ENCODE peak calls at places on chromosomes 16 and 17, in seven cellular contexts. S is pancreas, R is H9, K is ovary, B is brain microvascular endothelial cell, H is GM12878, X is vagina. G is an unnamed sample.

GRCh38 chr16:11783319-11784047 is 13.6 kb downstream of the ZC3H7A start:
- DNase-seq in S (no peak), R (no peak), K (no peak), B (no peak), H (peak; percentile 89), X (no peak), G (no peak)

GRCh38 chr17:62692159-62692651 is 64.7 kb downstream of the MRC2 start:
- DNase-seq in S (no peak), R (peak; percentile 36), K (no peak), B (no peak), H (no peak), X (no peak), G (no peak)

GRCh38 chr17:48427598-48427997 is 2.4 kb downstream of the SKAP1 start:
- DNase-seq in S (no peak), R (no peak), K (no peak), B (no peak), H (no peak), X (no peak), G (no peak)

GRCh38 chr16:11302977-11303376 is 21.8 kb upstream of the PRM1 start:
- DNase-seq in S (no peak), R (no peak), K (no peak), B (no peak), H (no peak), X (no peak), G (no peak)

GRCh38 chr16:71479420-71479819 is 9.7 kb downstream of the ZNF19 start:
- DNase-seq in S (no peak), R (peak; percentile 53), K (no peak), B (no peak), H (no peak), X (no peak), G (peak; percentile 45)

GRCh38 chr16:17519041-17519440 is 48.3 kb upstream of the XYLT1 start:
- DNase-seq in S (no peak), R (no peak), K (no peak), B (no peak), H (no peak), X (no peak), G (no peak)

GRCh38 chr16:71927787-71928186 is 32.5 kb downstream of the IST1 start:
- DNase-seq in S (no peak), R (no peak), K (no peak), B (no peak), H (no peak), X (no peak), G (no peak)

GRCh38 chr17:2362416-2362815 is 25.1 kb downstream of the SGSM2 start:
- DNase-seq in S (no peak), R (no peak), K (no peak), B (no peak), H (no peak), X (no peak), G (no peak)

GRCh38 chr17:7862692-7863437 is 5.1 kb downstream of the CYB5D1 start:
- DNase-seq in S (peak; percentile 54), R (peak; percentile 72), K (peak; percentile 52), B (no peak), H (no peak), X (peak; percentile 14), G (peak; percentile 57)

GRCh38 chr17:54903375-54903774 is 2.7 kb downstream of the TOM1L1 start:
- DNase-seq in S (peak; percentile 87), R (no peak), K (peak; percentile 27), B (no peak), H (no peak), X (no peak), G (peak; percentile 15)

GRCh38 chr17:488993-489757 is 136.6 kb upstream of the RPH3AL start:
- DNase-seq in S (no peak), R (peak; percentile 68), K (peak; percentile 46), B (no peak), H (no peak), X (no peak), G (peak; percentile 15)

GRCh38 chr17:3972281-3972731 is 8.1 kb upstream of the ATP2A3 start:
- DNase-seq in S (no peak), R (no peak), K (no peak), B (no peak), H (no peak), X (no peak), G (no peak)

GRCh38 chr17:27407916-27408846 is 48.1 kb upstream of the KSR1 start:
- DNase-seq in S (no peak), R (no peak), K (no peak), B (peak; percentile 54), H (no peak), X (no peak), G (no peak)

GRCh38 chr17:56593741-56594527 is 435 bp downstream of the NOG start:
- DNase-seq in S (peak; percentile 57), R (peak; percentile 79), K (peak; percentile 61), B (peak; percentile 26), H (no peak), X (no peak), G (peak; percentile 64)

GRCh38 chr17:11330871-11331270 is 89.9 kb downstream of the SHISA6 start:
- DNase-seq in S (no peak), R (peak; percentile 87), K (peak; percentile 26), B (peak; percentile 25), H (no peak), X (no peak), G (no peak)

GRCh38 chr17:8091033-8091687 is 3.6 kb upstream of the ALOX12B start:
- DNase-seq in S (no peak), R (no peak), K (no peak), B (no peak), H (peak; percentile 61), X (no peak), G (no peak)

GRCh38 chr17:77002103-77003045 is 134.2 kb downstream of the MGAT5B start:
- DNase-seq in S (no peak), R (no peak), K (no peak), B (peak; percentile 75), H (no peak), X (no peak), G (peak; percentile 92)

GRCh38 chr16:3961449-3961849 is 80.9 kb upstream of the CREBBP start:
- DNase-seq in S (peak; percentile 44), R (no peak), K (no peak), B (peak; percentile 39), H (no peak), X (no peak), G (no peak)

GRCh38 chr17:8488931-8489330 is 53.2 kb downstream of the NDEL1 start:
- DNase-seq in S (no peak), R (no peak), K (no peak), B (peak; percentile 98), H (no peak), X (no peak), G (no peak)

GRCh38 chr17:27965224-27965623 is 72.1 kb upstream of the LYRM9 start:
- DNase-seq in S (no peak), R (no peak), K (no peak), B (no peak), H (no peak), X (no peak), G (no peak)

GRCh38 chr17:76246080-76247066 is 6.1 kb upstream of the RNF157 start:
- DNase-seq in S (no peak), R (no peak), K (no peak), B (no peak), H (peak; percentile 98), X (no peak), G (no peak)

GRCh38 chr16:85347213-85347591 is 234.9 kb upstream of the CIBAR2 start:
- DNase-seq in S (no peak), R (peak; percentile 71), K (no peak), B (no peak), H (no peak), X (no peak), G (no peak)

GRCh38 chr17:11332706-11333105 is 91.7 kb downstream of the SHISA6 start:
- DNase-seq in S (no peak), R (no peak), K (no peak), B (no peak), H (no peak), X (no peak), G (no peak)

GRCh38 chr16:74760007-74760767 is 14.4 kb downstream of the FA2H start:
- DNase-seq in S (no peak), R (no peak), K (no peak), B (peak; percentile 61), H (no peak), X (no peak), G (no peak)
- TF ChIP-seq CTCF in S (no peak), R (no peak), K (no peak), B (no peak), H (no peak), X (no peak), G (no peak)

DNA sequence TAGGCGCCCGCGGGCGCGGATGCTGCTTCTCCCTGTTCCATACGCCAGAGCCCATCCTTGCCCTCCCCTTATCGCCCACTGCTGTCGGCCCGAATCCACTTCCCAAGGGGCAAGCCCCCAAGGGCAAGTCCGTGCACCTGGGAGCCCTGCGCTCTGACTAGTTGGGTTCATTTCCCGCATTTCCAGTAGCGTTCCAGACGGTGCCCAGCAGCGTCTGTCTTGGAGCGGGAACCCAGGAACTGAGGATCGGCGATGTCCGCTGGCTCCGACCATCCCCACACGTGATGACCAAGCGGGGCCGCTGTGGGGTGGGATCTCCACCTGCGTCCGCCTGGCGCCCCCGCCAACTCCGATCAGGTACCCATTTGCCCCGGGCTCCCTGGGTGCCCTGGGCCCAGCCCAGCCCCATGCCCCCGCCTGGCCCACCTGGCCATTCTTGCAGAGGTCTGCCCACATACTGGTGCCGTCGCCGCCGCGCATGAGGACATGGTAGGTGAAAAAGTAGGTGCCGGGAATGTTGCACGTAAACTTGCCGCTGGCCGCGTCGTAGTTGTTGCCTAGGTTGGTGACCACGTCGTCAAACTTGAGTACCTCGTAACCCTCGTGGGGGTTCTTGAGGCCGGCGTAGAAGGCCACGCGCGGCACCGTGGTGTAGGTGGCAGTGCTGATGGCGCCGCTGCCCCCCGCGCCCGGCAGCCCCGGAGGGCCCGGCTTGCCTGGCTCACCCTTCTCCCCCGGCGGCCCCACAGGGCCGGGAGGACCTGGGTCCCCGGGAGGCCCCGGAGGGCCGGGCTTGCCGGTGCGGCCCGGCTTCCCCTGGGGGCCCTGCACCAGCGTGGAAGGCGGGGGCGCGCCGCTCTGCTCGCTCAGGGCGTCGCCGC is 837 bp downstream of the C1QL1 start:
- DNase-seq in S (no peak), R (peak; percentile 64), K (peak; percentile 41), B (no peak), H (no peak), X (no peak), G (no peak)
- H3K27me3 ChIP-seq in S (peaks cover 19% of the 10 kb centered on the region), R (peaks cover 31% of the 10 kb centered on the region), K (peaks cover 9% of the 10 kb centered on the region), B (peaks cover 39% of the 10 kb centered on the region), H (peaks cover 42% of the 10 kb centered on the region), X (no peaks in the 10 kb centered on the region), G (peaks cover 1% of the 10 kb centered on the region)

DNA sequence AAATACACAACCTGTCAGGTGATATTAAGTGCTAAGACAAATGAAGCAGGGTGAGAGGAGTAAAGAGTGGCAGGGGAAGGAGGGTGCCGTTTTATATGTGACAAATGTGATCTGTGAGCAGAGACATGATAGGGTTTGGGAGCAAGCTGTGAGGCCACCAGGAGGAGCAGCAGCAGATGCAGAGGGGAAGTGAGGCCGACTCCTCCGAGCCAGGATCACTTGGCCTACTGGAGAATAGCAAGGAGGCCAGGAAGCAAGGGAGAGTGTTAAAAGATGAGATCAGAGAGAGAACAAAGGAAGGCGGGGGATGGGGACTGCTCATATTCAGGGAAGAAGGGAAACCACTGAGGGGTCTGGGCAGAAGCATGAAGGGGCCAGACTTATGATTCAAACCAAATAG is 129.4 kb downstream of the TANGO6 start:
- DNase-seq in S (no peak), R (peak; percentile 89), K (no peak), B (peak; percentile 77), H (no peak), X (no peak), G (peak; percentile 61)
- TF ChIP-seq CTCF in S (no peak), R (peak; percentile 60), K (no peak), B (peak; percentile 83), H (no peak), X (no peak), G (peak; percentile 39)

DNA sequence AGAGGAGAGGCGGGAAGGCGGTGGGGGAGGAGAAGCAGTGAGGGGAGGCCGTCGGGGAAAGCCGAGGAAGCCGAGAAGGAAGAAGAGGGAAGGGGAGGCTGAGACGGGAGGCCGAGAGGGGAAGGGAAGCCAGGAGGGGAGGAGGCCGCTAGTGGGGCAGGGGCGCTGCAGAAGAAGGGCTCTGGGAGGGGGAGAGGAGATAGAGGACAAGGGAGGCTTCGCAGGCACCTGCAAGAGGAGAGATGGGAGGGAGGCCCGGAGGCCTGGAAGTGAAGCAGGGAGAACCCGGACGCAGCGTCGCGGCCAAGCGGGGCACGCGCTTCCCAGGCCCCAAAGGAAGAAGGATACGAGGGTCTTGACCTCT is 2.3 kb downstream of the C17orf58 start:
- DNase-seq in S (no peak), R (no peak), K (no peak), B (no peak), H (no peak), X (no peak), G (no peak)
- H3K27me3 ChIP-seq in S (no peaks in the 10 kb centered on the region), R (peaks cover 6% of the 10 kb centered on the region), K (no peaks in the 10 kb centered on the region), B (no peaks in the 10 kb centered on the region), H (no peaks in the 10 kb centered on the region), X (no peaks in the 10 kb centered on the region), G (no peaks in the 10 kb centered on the region)

G was measured in Caco-2.